ENCODE peak calls at places on chromosomes 7 and 10, in four cellular contexts. One of them, this sample, is unnamed.

GRCh38 chr7:116025098-116025809 is 5.3 kb downstream of the TFEC start:
- DNase-seq in psoas muscle: no peak
- DNase-seq in natural killer cell: no peak
- DNase-seq in ovary: no peak
- DNase-seq in this sample: no peak

GRCh38 chr7:117590191-117590590 is 110.4 kb downstream of the CFTR start:
- DNase-seq in psoas muscle: no peak
- DNase-seq in natural killer cell: no peak
- DNase-seq in ovary: no peak
- DNase-seq in this sample: no peak

GRCh38 chr10:124768791-124769190 is 22.9 kb downstream of the EEF1AKMT2 start:
- DNase-seq in psoas muscle: no peak
- DNase-seq in natural killer cell: no peak
- DNase-seq in ovary: no peak
- DNase-seq in this sample: no peak

GRCh38 chr10:99013885-99014284 is 221.8 kb downstream of the HPSE2 start:
- DNase-seq in psoas muscle: no peak
- DNase-seq in natural killer cell: no peak
- DNase-seq in ovary: no peak
- DNase-seq in this sample: no peak

GRCh38 chr10:84077728-84078127 is 61.6 kb upstream of the GHITM start:
- DNase-seq in psoas muscle: no peak
- DNase-seq in natural killer cell: no peak
- DNase-seq in ovary: no peak
- DNase-seq in this sample: no peak

GRCh38 chr10:30354669-30355068 is 5.6 kb upstream of the MTPAP start:
- DNase-seq in psoas muscle: no peak
- DNase-seq in natural killer cell: no peak
- DNase-seq in ovary: no peak
- DNase-seq in this sample: no peak

GRCh38 chr7:141544831-141545230 is 6.4 kb upstream of the AGK start:
- DNase-seq in psoas muscle: no peak
- DNase-seq in natural killer cell: no peak
- DNase-seq in ovary: no peak
- DNase-seq in this sample: no peak

GRCh38 chr10:122849900-122850605 is 4.4 kb upstream of the CUZD1 start:
- DNase-seq in psoas muscle: no peak
- DNase-seq in natural killer cell: no peak
- DNase-seq in ovary: no peak
- DNase-seq in this sample: no peak

GRCh38 chr10:1610986-1611770 is 126.1 kb downstream of the ADARB2 start:
- DNase-seq in psoas muscle: no peak
- DNase-seq in natural killer cell: no peak
- DNase-seq in ovary: no peak
- DNase-seq in this sample: no peak

GRCh38 chr7:25493811-25494366 is 265.6 kb upstream of the NPVF start:
- DNase-seq in psoas muscle: no peak
- DNase-seq in natural killer cell: no peak
- DNase-seq in ovary: no peak
- DNase-seq in this sample: no peak

GRCh38 chr7:108311446-108312168 is 144.6 kb downstream of the NRCAM start:
- DNase-seq in psoas muscle: no peak
- DNase-seq in natural killer cell: no peak
- DNase-seq in ovary: no peak
- DNase-seq in this sample: no peak

GRCh38 chr7:23106491-23106800 is 861 bp downstream of the KLHL7 start:
- DNase-seq in psoas muscle: no peak
- DNase-seq in natural killer cell: no peak
- DNase-seq in ovary: no peak
- DNase-seq in this sample: no peak

GRCh38 chr10:120612756-120613155 is 155.7 kb downstream of the PLPP4 start:
- DNase-seq in psoas muscle: no peak
- DNase-seq in natural killer cell: no peak
- DNase-seq in ovary: no peak
- DNase-seq in this sample: no peak

GRCh38 chr7:114095885-114096284 is 177.1 kb upstream of the PPP1R3A start:
- DNase-seq in psoas muscle: no peak
- DNase-seq in natural killer cell: no peak
- DNase-seq in ovary: no peak
- DNase-seq in this sample: no peak

GRCh38 chr7:155169498-155170065 is 99.5 kb downstream of the HTR5A start:
- DNase-seq in psoas muscle: no peak
- DNase-seq in natural killer cell: no peak
- DNase-seq in ovary: no peak
- DNase-seq in this sample: no peak

GRCh38 chr7:133753513-133753912 is 373.6 kb upstream of the LRGUK start:
- DNase-seq in psoas muscle: no peak
- DNase-seq in natural killer cell: no peak
- DNase-seq in ovary: no peak
- DNase-seq in this sample: no peak

GRCh38 chr7:18768256-18768655 is 272.7 kb downstream of the HDAC9 start:
- DNase-seq in psoas muscle: no peak
- DNase-seq in natural killer cell: no peak
- DNase-seq in ovary: no peak
- DNase-seq in this sample: no peak

DNA sequence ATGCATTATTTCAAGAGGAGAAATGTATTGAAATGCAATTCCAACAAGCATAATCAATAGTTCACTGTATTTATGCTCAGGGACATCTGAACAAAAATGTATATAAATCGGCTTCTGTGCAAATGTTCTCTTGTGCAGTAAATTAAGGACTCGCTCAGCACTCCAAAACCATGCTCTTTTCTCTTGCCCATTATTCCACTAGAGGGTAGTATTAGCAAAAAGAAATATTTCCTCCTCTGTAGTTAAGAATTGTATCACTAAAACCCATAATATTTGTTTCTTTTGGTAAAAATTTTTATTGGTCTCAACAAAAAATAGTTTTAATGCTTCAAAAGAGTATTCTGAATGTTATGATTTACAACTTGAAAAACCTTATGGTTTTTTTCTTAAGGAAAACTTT is 803.1 kb downstream of the PCDH15 start:
- DNase-seq in psoas muscle: no peak
- DNase-seq in natural killer cell: no peak
- DNase-seq in ovary: no peak
- DNase-seq in this sample: no peak
- TF ChIP-seq CTCF in psoas muscle: no peak
- TF ChIP-seq CTCF in natural killer cell: no peak
- TF ChIP-seq CTCF in ovary: no peak
- TF ChIP-seq CTCF in this sample: no peak

GRCh38 chr7:101950450-101951119 is 133.2 kb downstream of the CUX1 start:
- DNase-seq in psoas muscle: no peak
- DNase-seq in natural killer cell: no peak
- DNase-seq in ovary: no peak
- DNase-seq in this sample: no peak
- TF ChIP-seq CTCF in psoas muscle: no peak
- TF ChIP-seq CTCF in natural killer cell: no peak
- TF ChIP-seq CTCF in ovary: no peak
- TF ChIP-seq CTCF in this sample: no peak

DNA sequence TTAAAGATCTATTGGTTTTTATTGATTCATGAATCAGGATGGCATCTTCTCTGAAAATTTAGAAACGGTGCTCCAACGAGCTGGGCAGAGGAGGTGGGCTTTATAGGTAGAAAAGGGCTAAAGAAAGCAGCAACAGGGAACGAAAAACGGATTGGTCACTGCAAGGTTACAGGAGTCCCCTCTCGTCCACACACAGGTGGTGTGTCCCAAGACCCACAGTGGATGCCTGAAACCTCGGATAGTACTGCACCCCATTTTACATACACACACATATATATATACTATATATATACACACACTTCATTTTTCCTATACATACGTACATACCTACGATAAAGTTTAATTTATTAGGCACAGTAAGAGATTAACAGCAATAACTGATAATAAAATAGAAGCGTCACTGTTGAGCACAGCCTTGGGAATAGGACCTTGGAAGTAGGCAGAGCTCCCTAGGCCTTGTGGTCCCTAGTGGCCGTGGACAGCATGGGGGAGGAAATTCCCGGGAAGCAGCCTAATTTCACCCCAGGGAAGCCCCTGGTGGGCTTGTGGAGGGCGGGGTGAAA is 737 bp upstream of the NUB1 start:
- DNase-seq in psoas muscle: no peak
- DNase-seq in natural killer cell: no peak
- DNase-seq in ovary: no peak
- DNase-seq in this sample: no peak
- TF ChIP-seq CTCF in psoas muscle: no peak
- TF ChIP-seq CTCF in natural killer cell: no peak
- TF ChIP-seq CTCF in ovary: no peak
- TF ChIP-seq CTCF in this sample: no peak

DNA sequence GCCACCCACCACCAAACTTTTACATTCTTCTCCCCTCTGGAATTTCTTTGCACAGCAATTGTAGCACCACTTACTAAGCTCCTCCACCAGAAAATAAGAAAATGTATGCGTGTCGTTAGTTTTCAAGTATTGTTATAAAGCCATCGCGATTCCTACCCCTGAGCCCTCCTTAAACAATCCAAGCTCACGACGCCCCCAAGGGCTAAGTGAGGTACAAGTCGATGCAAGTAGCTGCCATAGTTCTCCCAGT is 1.3 kb downstream of the FRAT2 start:
- DNase-seq in psoas muscle: no peak
- DNase-seq in natural killer cell: no peak
- DNase-seq in ovary: peak; percentile 31
- DNase-seq in this sample: no peak
- TF ChIP-seq CTCF in psoas muscle: no peak
- TF ChIP-seq CTCF in natural killer cell: no peak
- TF ChIP-seq CTCF in ovary: no peak
- TF ChIP-seq CTCF in this sample: no peak

DNA sequence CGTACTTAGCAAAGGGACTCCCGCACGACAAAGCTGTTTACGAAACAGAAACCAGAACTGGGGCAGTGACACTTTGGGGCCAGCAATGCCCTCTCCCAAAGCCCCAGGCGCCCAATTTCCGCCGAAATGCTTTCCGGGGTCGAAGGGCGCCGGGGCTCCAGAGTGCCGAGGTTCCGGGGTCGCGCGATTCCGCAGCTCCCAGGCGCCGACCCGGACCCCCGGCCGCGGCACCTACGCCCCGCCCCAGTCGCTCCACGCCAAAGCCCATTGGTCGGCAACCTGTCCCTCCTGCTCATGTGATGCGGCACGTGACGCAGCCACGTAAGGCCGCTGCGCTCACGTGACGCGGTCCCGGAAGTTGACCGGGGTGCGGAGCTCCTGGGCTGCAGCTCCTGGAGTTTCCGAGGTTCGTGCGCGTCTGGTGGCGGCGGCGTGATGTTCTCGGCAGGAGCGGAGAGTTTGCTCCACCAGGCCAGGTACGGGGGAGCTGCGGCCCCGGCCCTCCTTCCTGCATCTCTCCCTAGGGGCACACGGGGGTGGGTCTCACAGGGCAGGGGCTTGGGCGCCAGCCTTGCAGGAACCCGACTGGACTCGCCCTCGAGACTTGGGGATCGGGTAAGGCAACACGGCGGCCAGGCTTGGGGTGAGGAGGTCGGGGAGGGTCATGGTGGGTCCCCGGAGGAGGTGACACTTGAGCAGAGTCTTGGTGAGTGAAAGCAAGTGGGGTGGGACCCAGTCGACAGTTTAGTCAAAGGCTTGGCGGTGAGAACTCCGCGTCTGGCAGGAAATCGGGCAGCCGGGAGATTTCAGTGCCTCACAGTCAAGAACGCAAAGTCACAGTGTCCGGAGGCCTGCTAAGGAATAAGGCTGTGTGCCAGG is at the start of gene AP5Z1:
- DNase-seq in psoas muscle: peak; percentile 98
- DNase-seq in natural killer cell: peak; percentile 96
- DNase-seq in ovary: peak; percentile 95
- DNase-seq in this sample: peak; percentile 91
- TF ChIP-seq CTCF in psoas muscle: no peak
- TF ChIP-seq CTCF in natural killer cell: no peak
- TF ChIP-seq CTCF in ovary: no peak
- TF ChIP-seq CTCF in this sample: no peak

DNA sequence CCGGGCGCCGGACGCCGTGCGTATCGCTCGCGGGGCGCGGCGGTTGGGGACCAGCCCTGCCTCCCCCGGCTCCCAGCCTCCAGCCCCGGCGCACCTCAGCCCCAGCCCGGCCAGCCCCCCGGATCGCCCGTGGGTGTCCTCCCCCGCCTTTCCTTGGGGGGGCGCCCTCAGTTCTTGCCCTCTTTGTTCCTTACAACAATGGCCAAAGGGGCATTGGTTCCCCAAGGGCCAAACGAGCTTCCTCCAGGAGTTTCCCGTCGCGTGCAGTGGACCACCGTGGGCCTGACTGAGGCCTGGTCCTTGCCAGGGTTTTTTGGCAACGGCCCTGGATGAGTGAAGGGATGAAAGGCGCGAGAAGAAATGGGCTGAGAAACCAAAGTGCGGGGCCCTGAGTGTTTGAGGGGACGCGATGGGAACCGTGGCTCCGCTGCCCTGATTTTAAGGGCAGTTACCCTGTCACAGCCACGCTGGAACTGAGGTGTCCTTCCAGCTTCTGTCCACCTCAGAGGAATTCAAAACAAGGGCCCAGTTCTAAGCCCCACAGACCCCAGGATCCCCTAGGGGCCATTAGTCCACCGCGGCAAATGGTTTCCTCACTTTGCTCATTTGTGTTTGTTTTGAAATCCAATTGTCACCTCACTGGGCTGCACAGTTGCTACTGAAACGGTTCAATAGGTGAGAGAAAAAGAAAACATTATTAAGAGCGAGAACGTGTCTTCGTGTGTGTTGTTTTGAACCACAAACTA is 1.4 kb downstream of the MACROH2A2 start:
- DNase-seq in psoas muscle: peak; percentile 66
- DNase-seq in natural killer cell: no peak
- DNase-seq in ovary: peak; percentile 24
- DNase-seq in this sample: no peak
- TF ChIP-seq CTCF in psoas muscle: peak; percentile 25
- TF ChIP-seq CTCF in natural killer cell: no peak
- TF ChIP-seq CTCF in ovary: no peak
- TF ChIP-seq CTCF in this sample: no peak

GRCh38 chr10:101353692-101354583 is at the start of gene BTRC:
- DNase-seq in psoas muscle: peak; percentile 98
- DNase-seq in natural killer cell: peak; percentile 94
- DNase-seq in ovary: peak; percentile 96
- DNase-seq in this sample: peak; percentile 89
- TF ChIP-seq CTCF in psoas muscle: no peak
- TF ChIP-seq CTCF in natural killer cell: no peak
- TF ChIP-seq CTCF in ovary: no peak
- TF ChIP-seq CTCF in this sample: no peak

GRCh38 chr10:2895616-2896196 is 171.6 kb upstream of the PFKP start:
- DNase-seq in psoas muscle: no peak
- DNase-seq in natural killer cell: no peak
- DNase-seq in ovary: no peak
- DNase-seq in this sample: no peak

GRCh38 chr10:2897619-2898508 is 169.5 kb upstream of the PFKP start:
- DNase-seq in psoas muscle: no peak
- DNase-seq in natural killer cell: no peak
- DNase-seq in ovary: no peak
- DNase-seq in this sample: no peak

GRCh38 chr10:2900530-2900929 is 166.8 kb upstream of the PFKP start:
- DNase-seq in psoas muscle: no peak
- DNase-seq in natural killer cell: no peak
- DNase-seq in ovary: no peak
- DNase-seq in this sample: no peak

GRCh38 chr10:2898509-2898860 is 168.9 kb upstream of the PFKP start:
- DNase-seq in psoas muscle: no peak
- DNase-seq in natural killer cell: no peak
- DNase-seq in ovary: no peak
- DNase-seq in this sample: no peak

GRCh38 chr10:2899246-2899645 is 168.1 kb upstream of the PFKP start:
- DNase-seq in psoas muscle: no peak
- DNase-seq in natural killer cell: no peak
- DNase-seq in ovary: no peak
- DNase-seq in this sample: no peak
- TF ChIP-seq CTCF in psoas muscle: no peak
- TF ChIP-seq CTCF in natural killer cell: no peak
- TF ChIP-seq CTCF in ovary: no peak
- TF ChIP-seq CTCF in this sample: no peak